ENCODE peak calls at places on chromosomes 12 and 14, in nine cellular contexts. A is left ventricle myocardium inferior, O is GM20000, B is RWPE1, U is ovary, P is fibroblast of mammary gland, I is cardiac fibroblast, Q is progenitor cell of endocrine pancreas, J is retinal pigment epithelial cell. C is an unnamed sample.

GRCh38 chr14:32102152-32102787 is 25.2 kb downstream of the ARHGAP5 start:
- DNase-seq in B (no peak), U (no peak), J (no peak), A (no peak), P (no peak), O (no peak), Q (no peak), I (no peak), C (no peak)

GRCh38 chr12:95591731-95592130 is 40.5 kb upstream of the USP44 start:
- DNase-seq in I (peak; percentile 63), A (no peak), O (no peak), Q (no peak), B (no peak), U (no peak), P (no peak), J (no peak), C (no peak)

GRCh38 chr14:65069874-65070709 is 32.2 kb downstream of the MAX start:
- DNase-seq in A (no peak), B (peak; percentile 30), I (no peak), U (no peak), O (no peak), Q (no peak), P (no peak), J (no peak), C (no peak)

GRCh38 chr12:123957191-123957590 is 15.4 kb downstream of the CCDC92 start:
- DNase-seq in J (no peak), I (no peak), P (no peak), B (no peak), O (no peak), Q (no peak), U (no peak), A (no peak), C (no peak)

GRCh38 chr12:77578471-77579262 is 252.0 kb upstream of the NAV3 start:
- DNase-seq in J (no peak), P (peak; percentile 24), U (no peak), Q (no peak), O (no peak), I (no peak), B (no peak), A (no peak), C (no peak)

GRCh38 chr14:86532219-86532618 is 1002.3 kb downstream of the FLRT2 start:
- DNase-seq in J (peak; percentile 33), Q (no peak), B (no peak), A (no peak), P (peak; percentile 17), O (no peak), I (no peak), U (no peak), C (no peak)

GRCh38 chr12:116153983-116154382 is 123.5 kb downstream of the MED13L start:
- DNase-seq in U (no peak), Q (no peak), A (no peak), P (no peak), J (peak; percentile 61), O (no peak), B (no peak), I (no peak), C (no peak)

GRCh38 chr14:64447890-64448667 is 17.2 kb upstream of the AKAP5 start:
- DNase-seq in B (no peak), A (no peak), I (no peak), U (no peak), Q (no peak), J (no peak), O (no peak), P (no peak), C (no peak)

GRCh38 chr14:50055461-50056228 is 60.7 kb downstream of the VCPKMT start:
- DNase-seq in O (no peak), P (no peak), B (no peak), A (no peak), J (no peak), Q (no peak), U (no peak), I (no peak), C (no peak)

GRCh38 chr12:127063339-127064090 is 1203.5 kb upstream of the TMEM132C start:
- DNase-seq in P (no peak), B (peak; percentile 23), J (no peak), A (no peak), Q (no peak), O (no peak), U (no peak), I (no peak), C (no peak)

GRCh38 chr14:94550041-94550440 is 11.2 kb upstream of the SERPINA4 start:
- DNase-seq in O (no peak), A (no peak), U (no peak), I (no peak), J (no peak), Q (no peak), B (no peak), P (no peak), C (no peak)
- TF ChIP-seq CTCF in O (no peak), A (no peak), U (no peak), I (no peak), J (no peak), Q (no peak), B (no peak), P (no peak), C (no peak)

DNA sequence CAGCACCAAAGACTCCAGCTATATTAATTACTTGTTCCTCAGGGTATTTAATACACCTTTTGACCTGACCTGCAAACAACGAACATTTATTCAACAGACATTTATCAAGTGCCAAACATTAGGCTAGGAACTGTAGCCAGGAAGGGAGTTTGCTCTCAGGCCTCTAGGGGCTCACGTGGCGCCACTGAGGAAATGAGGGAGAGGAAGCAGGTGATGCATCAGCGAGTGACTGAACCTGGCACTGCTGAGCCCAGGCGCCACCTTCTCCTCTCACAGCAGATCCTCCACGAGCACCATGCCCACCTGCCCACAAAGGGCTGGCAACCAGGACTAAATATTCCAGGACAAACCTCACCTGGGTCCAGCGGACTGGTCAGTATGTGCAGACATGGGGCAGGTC is 50.2 kb downstream of the SETD3 start:
- DNase-seq in P (no peak), I (peak; percentile 11), A (no peak), J (no peak), U (no peak), B (peak; percentile 13), Q (no peak), O (no peak), C (no peak)
- TF ChIP-seq CTCF in P (peak; percentile 27), I (peak; percentile 49), A (peak; percentile 53), J (peak; percentile 53), U (no peak), B (peak; percentile 12), Q (peak; percentile 76), O (no peak), C (peak; percentile 27)

GRCh38 chr14:51651388-51652167 is at the start of gene FRMD6:
- DNase-seq in J (peak; percentile 46), O (peak; percentile 98), I (peak; percentile 90), Q (peak; percentile 82), U (peak; percentile 90), B (peak; percentile 90), P (peak; percentile 81), A (peak; percentile 90), C (peak; percentile 95)

GRCh38 chr14:51653096-51653814 is 1.5 kb downstream of the FRMD6 start:
- DNase-seq in I (peak; percentile 86), A (no peak), J (no peak), Q (no peak), U (no peak), P (peak; percentile 77), B (peak; percentile 23), O (no peak), C (peak; percentile 46)

GRCh38 chr14:51650721-51651387 is 856 bp upstream of the FRMD6 start:
- DNase-seq in J (no peak), P (peak; percentile 47), O (no peak), U (peak; percentile 49), Q (peak; percentile 13), A (peak; percentile 28), I (peak; percentile 43), B (no peak), C (peak; percentile 24)

GRCh38 chr14:51653855-51654548 is 2.3 kb downstream of the FRMD6 start:
- DNase-seq in P (peak; percentile 45), I (peak; percentile 46), U (no peak), A (no peak), B (no peak), O (no peak), Q (no peak), J (no peak), C (no peak)

DNA sequence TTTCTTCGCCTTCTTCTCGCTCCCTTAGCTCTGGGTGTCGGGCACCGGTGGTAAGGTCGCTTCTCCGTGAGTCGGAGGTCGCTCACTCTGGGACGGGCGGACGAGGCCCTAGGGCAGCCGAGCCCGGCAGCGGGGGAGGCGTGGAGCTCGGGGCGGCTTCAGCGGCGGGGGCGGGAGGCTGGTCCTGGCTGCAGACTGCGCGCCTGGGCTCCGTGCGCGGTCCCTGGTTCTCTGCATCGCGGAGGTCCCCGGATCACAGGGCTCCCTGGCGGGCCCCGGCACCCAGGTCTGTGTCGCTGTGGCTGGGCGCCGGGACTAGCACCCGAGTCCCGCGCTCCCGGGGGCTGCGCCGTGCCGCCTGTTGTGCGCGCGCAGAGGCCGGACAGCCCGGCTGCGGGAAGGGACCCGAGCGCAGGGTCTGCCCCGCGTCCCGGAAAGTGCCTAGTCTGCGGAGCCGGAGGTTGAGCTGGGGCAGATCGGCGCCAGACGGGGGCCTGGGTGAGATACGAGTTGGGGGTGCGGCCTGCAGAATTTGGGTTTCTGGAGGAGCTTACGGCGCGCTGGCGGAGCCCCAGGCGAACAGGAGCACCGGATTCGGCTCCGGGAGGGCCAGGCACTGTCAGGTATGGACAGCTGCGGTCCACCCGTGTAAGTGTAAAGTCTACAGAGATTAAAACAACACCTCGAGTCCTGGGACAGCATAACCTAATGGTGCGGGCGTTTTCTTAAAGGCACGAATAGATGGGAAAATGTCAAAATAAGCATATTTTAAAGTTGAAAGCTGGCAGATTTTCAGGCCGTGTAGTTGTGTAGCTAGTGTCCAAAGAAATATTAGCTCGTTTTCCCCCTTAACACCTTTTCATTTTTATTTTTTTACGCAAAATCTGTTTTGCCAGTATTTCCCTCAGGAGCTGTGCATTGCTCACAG is 722 bp downstream of the FRMD6 start:
- DNase-seq in I (no peak), P (no peak), B (peak; percentile 26), O (no peak), A (peak; percentile 36), Q (peak; percentile 42), J (no peak), U (peak; percentile 68), C (no peak)
- TF ChIP-seq CTCF in I (no peak), P (no peak), B (peak; percentile 29), O (no peak), A (peak; percentile 43), Q (peak; percentile 13), J (no peak), U (no peak), C (no peak)

DNA sequence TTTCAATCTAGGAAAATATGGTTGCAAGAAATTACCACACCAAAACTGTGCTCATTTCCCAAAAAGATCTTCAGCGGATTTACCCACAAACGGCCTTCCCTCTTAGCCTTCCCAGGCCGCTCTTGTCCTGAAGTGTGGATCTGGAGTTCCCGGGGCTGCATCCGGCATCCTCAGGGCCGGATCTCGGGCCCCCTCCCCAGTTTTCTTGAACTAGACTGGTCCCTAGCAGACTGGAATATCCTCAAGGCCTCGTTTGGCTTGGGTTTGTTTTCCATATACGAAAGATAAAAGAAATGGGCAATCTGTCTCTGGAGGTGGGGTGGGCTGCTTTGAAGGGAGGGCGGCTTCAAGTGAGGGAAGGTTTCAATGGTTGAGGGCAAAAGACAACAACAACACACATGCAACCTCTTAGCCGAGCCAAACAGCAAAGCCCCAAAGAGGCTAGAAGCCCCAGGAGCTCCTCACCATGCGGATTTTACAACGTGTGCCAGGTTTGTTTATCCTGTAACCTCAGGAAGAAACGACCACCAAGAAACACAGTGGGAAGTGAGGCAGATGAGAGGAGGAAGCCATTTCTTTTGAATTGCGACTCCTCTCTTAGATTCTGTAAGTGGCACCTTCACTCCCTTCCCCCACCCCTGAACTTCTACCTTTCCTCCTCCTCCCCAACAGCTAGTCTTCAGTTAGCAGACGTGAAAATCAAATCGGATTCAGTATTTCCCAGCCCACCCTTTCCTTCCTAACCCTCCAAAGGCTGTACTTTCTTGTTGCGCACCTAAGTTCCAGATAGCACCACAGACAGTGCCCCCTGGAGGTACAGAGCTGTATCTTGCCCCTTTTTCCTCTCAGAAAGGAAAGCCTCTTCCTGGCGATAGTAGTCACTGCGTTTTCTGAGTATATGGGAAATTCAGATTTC is 2.6 kb downstream of the MYF6 start:
- DNase-seq in P (no peak), U (no peak), I (peak; percentile 18), A (no peak), J (no peak), O (no peak), B (no peak), Q (no peak), C (peak; percentile 17)
- TF ChIP-seq CTCF in P (peak; percentile 36), U (no peak), I (peak; percentile 49), A (peak; percentile 14), J (peak; percentile 52), O (peak; percentile 17), B (no peak), Q (peak; percentile 59), C (peak; percentile 51)